ENCODE peak calls at places on chromosomes 6 and 20, in six cellular contexts. C, T, I, R, U and L are unnamed samples.

GRCh38 chr20:42380287-42380686 is 762.1 kb upstream of the CHD6 start:
- DNase-seq in T (no peak), R (no peak), U (no peak), C (no peak), I (no peak), L (no peak)

GRCh38 chr6:6842301-6842700 is 253.8 kb downstream of the LY86 start:
- DNase-seq in U (no peak), I (no peak), R (no peak), C (no peak), T (no peak), L (no peak)

GRCh38 chr6:34027445-34027936 is 118.4 kb downstream of the GRM4 start:
- DNase-seq in C (no peak), R (peak; percentile 15), I (peak; percentile 3), T (no peak), U (no peak), L (no peak)

GRCh38 chr20:13220857-13221297 is at the start of gene ISM1:
- DNase-seq in I (no peak), U (peak; percentile 2), T (peak; percentile 68), R (no peak), C (no peak), L (no peak)

GRCh38 chr6:137903933-137904821 is 37.1 kb downstream of the TNFAIP3 start:
- DNase-seq in I (peak; percentile 52), C (no peak), T (no peak), R (peak; percentile 10), U (peak; percentile 72), L (no peak)

GRCh38 chr20:62030834-62031434 is 34.7 kb downstream of the TAF4 start:
- DNase-seq in U (no peak), R (no peak), T (no peak), I (no peak), C (no peak), L (peak; percentile 75)

GRCh38 chr6:111804627-111805235 is 68.5 kb downstream of the FYN start:
- DNase-seq in U (peak; percentile 94), R (no peak), C (no peak), I (peak; percentile 74), T (no peak), L (no peak)

GRCh38 chr20:38067717-38068365 is 34.3 kb downstream of the RPRD1B start:
- DNase-seq in R (no peak), U (no peak), T (no peak), I (no peak), C (no peak), L (no peak)

GRCh38 chr6:4781426-4781825 is 5.2 kb downstream of the CDYL start:
- DNase-seq in R (no peak), T (no peak), I (no peak), U (no peak), C (no peak), L (no peak)

GRCh38 chr20:59165389-59165785 is 1.8 kb downstream of the ZNF831 start:
- DNase-seq in T (no peak), U (no peak), C (peak; percentile 30), I (no peak), R (no peak), L (no peak)

GRCh38 chr20:59161626-59162170 is 1.9 kb upstream of the ZNF831 start:
- DNase-seq in C (no peak), T (no peak), R (no peak), U (no peak), I (no peak), L (no peak)

GRCh38 chr20:59163641-59164530 is at the start of gene ZNF831:
- DNase-seq in C (no peak), T (no peak), U (no peak), I (no peak), R (no peak), L (no peak)

GRCh38 chr20:59164681-59165388 is 1.2 kb downstream of the ZNF831 start:
- DNase-seq in R (no peak), U (no peak), C (peak; percentile 50), T (no peak), I (no peak), L (no peak)

GRCh38 chr20:59165794-59166709 is 2.4 kb downstream of the ZNF831 start:
- DNase-seq in U (no peak), T (no peak), R (no peak), I (no peak), C (peak; percentile 18), L (no peak)
- H3K27ac ChIP-seq in U (no peak overlapping the region), T (no peak overlapping the region), R (no peak overlapping the region), I (no peak overlapping the region), C (no peak overlapping the region), L (no peak overlapping the region)

DNA sequence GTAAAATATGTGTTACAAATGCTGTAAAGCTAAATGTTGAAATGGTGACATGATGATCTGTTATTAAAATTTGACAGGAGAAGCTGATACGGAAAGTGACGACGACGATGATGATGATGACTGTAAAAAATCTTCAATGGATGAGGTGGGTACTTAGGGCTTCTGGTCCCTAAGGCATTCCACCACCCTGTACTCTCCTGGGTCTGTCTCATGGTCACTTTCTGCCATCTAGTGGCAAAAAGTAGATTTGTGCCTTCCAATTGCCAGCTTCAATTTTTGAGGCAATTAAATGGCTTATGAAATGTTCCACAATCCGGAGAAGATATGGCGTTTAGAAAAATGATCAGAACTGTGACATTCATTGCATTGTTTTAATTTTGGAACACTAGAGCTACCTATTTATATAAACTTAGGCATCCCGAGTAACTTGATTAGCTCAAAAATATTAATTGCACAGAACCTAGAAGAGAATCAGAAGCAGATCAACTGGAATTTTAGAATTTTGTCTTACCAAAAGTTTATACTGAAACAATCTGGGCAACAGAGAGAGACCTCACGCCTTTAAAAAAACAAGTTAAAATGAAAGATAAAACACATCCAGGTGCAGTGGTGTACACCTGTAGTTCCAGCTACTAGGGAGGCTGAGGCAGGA is 346.5 kb upstream of the PLCB4 start:
- DNase-seq in U (peak; percentile 66), I (peak; percentile 77), T (no peak), C (no peak), R (peak; percentile 59), L (no peak)
- H3K27ac ChIP-seq in U (no peak overlapping the region), I (no peak overlapping the region), T (no peak overlapping the region), C (no peak overlapping the region), R (no peak overlapping the region), L (no peak overlapping the region)

DNA sequence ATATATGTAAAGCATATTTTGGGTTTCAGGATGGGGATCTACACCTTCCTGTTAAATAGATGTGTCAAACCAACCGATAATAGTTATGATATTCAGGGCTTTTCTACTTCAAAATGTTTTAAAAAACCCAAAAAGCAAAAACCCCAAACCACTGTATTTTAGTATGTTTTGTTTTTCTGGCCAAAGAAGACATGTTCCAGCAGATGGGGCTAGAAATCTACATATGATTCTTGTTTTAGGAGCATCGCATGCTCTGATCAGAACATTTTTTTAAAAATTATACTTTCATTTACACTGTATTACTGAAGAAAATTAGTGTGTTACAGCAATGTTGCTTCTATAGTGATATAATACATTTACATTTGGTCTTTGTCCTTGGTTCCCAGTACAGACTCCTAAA is 11.0 kb downstream of the RMND1 start:
- DNase-seq in I (peak; percentile 50), T (no peak), U (peak; percentile 34), R (no peak), C (no peak), L (no peak)
- H3K27ac ChIP-seq in I (no peak overlapping the region), T (peak overlapping the region; percentile 74), U (no peak overlapping the region), R (no peak overlapping the region), C (peak overlapping the region; percentile 8), L (no peak overlapping the region)

GRCh38 chr6:12331474-12331873 is 41.3 kb downstream of the EDN1 start:
- DNase-seq in U (no peak), T (no peak), I (no peak), R (no peak), C (no peak), L (no peak)
- H3K27ac ChIP-seq in U (no peak overlapping the region), T (peak overlapping the region; percentile 56), I (no peak overlapping the region), R (no peak overlapping the region), C (no peak overlapping the region), L (no peak overlapping the region)

DNA sequence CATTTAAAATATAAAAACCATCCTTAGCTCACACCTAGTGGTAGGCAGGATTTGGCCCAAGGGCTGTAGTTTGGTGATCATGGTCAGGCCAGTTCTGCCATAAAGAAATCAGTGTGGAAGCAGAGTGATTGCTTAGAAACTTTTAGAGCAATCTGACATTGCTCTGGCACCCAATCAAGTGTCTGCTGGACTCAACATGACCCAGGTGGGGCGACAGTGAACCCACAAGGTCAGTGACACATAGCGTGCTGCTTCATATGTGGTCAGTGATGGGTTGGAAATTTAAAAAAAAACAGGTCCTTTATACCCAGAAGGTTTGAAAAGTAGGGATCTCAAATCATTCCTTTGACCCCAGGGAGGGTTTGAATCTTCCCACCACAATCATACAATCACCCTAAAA is 107.9 kb downstream of the BANF2 start:
- DNase-seq in C (no peak), U (no peak), I (peak; percentile 18), R (no peak), T (no peak), L (no peak)
- H3K27ac ChIP-seq in C (peak overlapping the region; percentile 70), U (peak overlapping the region; percentile 74), I (no peak overlapping the region), R (no peak overlapping the region), T (peak overlapping the region; percentile 62), L (no peak overlapping the region)

GRCh38 chr6:10837692-10837996 is 695 bp downstream of the MAK start:
- DNase-seq in U (no peak), T (no peak), C (no peak), R (no peak), I (no peak), L (no peak)
- H3K27ac ChIP-seq in U (no peak overlapping the region), T (peak overlapping the region; percentile 44), C (no peak overlapping the region), R (no peak overlapping the region), I (no peak overlapping the region), L (no peak overlapping the region)

GRCh38 chr6:99013661-99014458 is 66.1 kb upstream of the FBXL4 start:
- DNase-seq in I (peak; percentile 23), R (no peak), U (peak; percentile 37), C (no peak), T (no peak), L (no peak)
- H3K27ac ChIP-seq in I (no peak overlapping the region), R (no peak overlapping the region), U (peak overlapping the region; percentile 39), C (no peak overlapping the region), T (no peak overlapping the region), L (no peak overlapping the region)

GRCh38 chr20:32363492-32363891 is 5.4 kb downstream of the ASXL1 start:
- DNase-seq in R (no peak), I (no peak), T (no peak), U (no peak), C (no peak), L (peak; percentile 3)

GRCh38 chr20:32364554-32365208 is 6.5 kb downstream of the ASXL1 start:
- DNase-seq in C (no peak), T (no peak), U (no peak), I (no peak), R (no peak), L (no peak)

GRCh38 chr20:32360333-32360634 is 2.2 kb downstream of the ASXL1 start:
- DNase-seq in C (no peak), R (no peak), I (no peak), U (no peak), T (no peak), L (peak; percentile 10)

GRCh38 chr20:32365560-32365959 is 7.4 kb downstream of the ASXL1 start:
- DNase-seq in I (no peak), T (no peak), R (no peak), C (no peak), U (no peak), L (no peak)

DNA sequence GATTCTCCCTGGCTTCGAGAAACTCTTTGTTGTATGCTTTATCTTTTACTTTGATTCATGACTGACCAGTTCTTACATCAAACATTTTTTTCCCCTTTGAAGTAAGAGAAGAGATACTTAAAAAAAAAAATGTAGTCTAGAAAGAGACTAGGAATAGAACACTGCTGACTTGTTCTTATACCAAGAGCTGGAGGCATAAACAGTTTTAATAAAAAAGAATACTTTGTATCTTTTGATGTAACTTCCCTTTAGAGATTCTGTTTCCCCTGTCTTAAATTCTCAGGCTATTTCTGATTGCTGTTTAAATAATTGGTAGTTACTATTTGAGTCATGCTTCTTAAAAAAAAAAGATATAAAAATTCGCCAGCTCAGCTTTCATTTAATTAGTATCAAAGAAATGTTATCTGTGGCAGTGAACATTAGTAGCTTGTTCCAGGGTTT is 4.8 kb downstream of the ASXL1 start:
- DNase-seq in T (no peak), U (no peak), I (peak; percentile 35), R (no peak), C (no peak), L (no peak)
- H3K27ac ChIP-seq in T (peak overlapping the region; percentile 13), U (peak overlapping the region; percentile 18), I (no peak overlapping the region), R (no peak overlapping the region), C (no peak overlapping the region), L (no peak overlapping the region)